ENCODE peak calls at places on chromosomes 3 and 15, in four cellular contexts. L is mesendoderm, F is IMR-90, X is H9. G is an unnamed sample.

GRCh38 chr3:156535162-156535627 is 19.7 kb downstream of the SSR3 start:
- DNase-seq in L (peak), F (peak), X (no peak), G (no peak)

GRCh38 chr3:182083112-182083511 is 371.4 kb downstream of the SOX2 start:
- DNase-seq in L (no peak), F (no peak), X (no peak), G (no peak)

GRCh38 chr15:39582286-39582976 is 1.6 kb downstream of the THBS1 start:
- DNase-seq in L (no peak), F (peak), X (no peak), G (no peak)

GRCh38 chr3:53493997-53494791 is at the start of gene CACNA1D:
- DNase-seq in L (peak), F (no peak), X (peak), G (peak)

GRCh38 chr15:70584838-70585706 is 178.3 kb downstream of the UACA start:
- DNase-seq in L (peak), F (peak), X (peak), G (peak)

GRCh38 chr3:110579841-110580550 is 491.6 kb upstream of the NECTIN3 start:
- DNase-seq in L (no peak), F (peak), X (no peak), G (no peak)

GRCh38 chr15:75921732-75922703 is 18.3 kb downstream of the FBXO22 start:
- DNase-seq in L (peak), F (peak), X (no peak), G (no peak)

GRCh38 chr15:101675796-101676582 is 23.8 kb upstream of the TM2D3 start:
- DNase-seq in L (peak), F (peak), X (peak), G (no peak)

GRCh38 chr3:38613426-38613825 is 36.1 kb downstream of the SCN5A start:
- DNase-seq in L (no peak), F (no peak), X (no peak), G (no peak)

GRCh38 chr15:81809543-81809942 is 236.3 kb downstream of the MEX3B start:
- DNase-seq in L (peak), F (peak), X (peak), G (no peak)

GRCh38 chr15:23857028-23857641 is 170.0 kb upstream of the NDN start:
- DNase-seq in L (peak), F (peak), X (peak), G (peak)

GRCh38 chr15:23855947-23856346 is 168.8 kb upstream of the NDN start:
- DNase-seq in L (no peak), F (no peak), X (no peak), G (no peak)

GRCh38 chr15:23855260-23855659 is 168.2 kb upstream of the NDN start:
- DNase-seq in L (no peak), F (no peak), X (no peak), G (no peak)

GRCh38 chr15:23854535-23855252 is 167.6 kb upstream of the NDN start:
- DNase-seq in L (peak), F (no peak), X (peak), G (no peak)

DNA sequence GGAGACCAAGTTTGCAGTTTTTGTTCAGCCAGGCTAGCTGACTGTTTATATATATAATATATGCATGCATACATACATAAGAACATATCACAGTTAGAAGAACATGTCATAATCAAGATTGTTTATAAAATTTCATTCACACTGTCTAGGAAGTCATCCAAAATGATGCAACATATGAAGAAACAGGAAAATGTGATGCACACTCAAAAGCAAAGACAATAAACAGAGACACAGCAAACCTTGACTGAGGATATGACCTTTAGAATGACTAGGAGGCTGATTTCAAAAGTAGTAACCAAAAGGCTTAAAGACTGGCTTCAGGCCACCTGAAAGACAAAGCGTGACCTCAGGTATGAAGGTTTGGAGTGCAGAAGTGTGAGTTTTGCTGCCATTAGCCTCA is 166.2 kb upstream of the NDN start:
- DNase-seq in L (no peak), F (peak), X (no peak), G (no peak)
- H4K5ac ChIP-seq in L (no peak), F (no peak), X (no peak), G (no peak)

GRCh38 chr3:128648402-128648801 is 2.2 kb downstream of the RPN1 start:
- DNase-seq in L (no peak), F (no peak), X (no peak), G (no peak)
- H4K5ac ChIP-seq in L (no peak), F (no peak), X (no peak), G (no peak)

GRCh38 chr3:13282986-13283876 is 136.9 kb downstream of the NUP210 start:
- DNase-seq in L (peak), F (no peak), X (peak), G (peak)

GRCh38 chr3:13281657-13282527 is 138.2 kb downstream of the NUP210 start:
- DNase-seq in L (peak), F (no peak), X (peak), G (no peak)

GRCh38 chr3:13283877-13284264 is 136.3 kb downstream of the NUP210 start:
- DNase-seq in L (no peak), F (no peak), X (no peak), G (no peak)

GRCh38 chr3:13280856-13281656 is 139.1 kb downstream of the NUP210 start:
- DNase-seq in L (peak), F (no peak), X (no peak), G (no peak)

DNA sequence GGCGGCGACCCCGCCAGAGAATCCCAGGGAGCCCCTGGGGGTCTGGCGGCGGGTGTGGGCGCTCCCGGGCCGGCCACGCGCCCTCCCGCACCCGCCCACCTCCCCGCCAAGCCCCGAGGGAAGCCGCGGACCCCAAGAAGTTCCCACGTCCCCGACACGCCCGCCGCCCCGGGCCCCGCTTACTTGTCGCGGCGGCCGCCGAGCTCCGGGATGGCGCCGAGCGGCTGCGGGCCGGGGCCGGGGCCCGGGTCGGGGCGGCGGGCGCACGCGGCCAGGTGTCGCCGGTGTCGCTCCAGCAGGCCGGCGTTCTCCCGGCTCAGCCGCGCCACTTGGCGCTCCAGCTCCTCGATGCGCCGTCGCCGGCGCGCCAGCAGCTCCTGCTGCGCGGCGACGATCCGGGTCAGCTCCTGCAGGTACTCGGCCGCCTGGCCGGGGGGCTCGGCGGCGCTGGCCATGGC is 137.6 kb downstream of the NUP210 start:
- DNase-seq in L (peak), F (no peak), X (no peak), G (no peak)
- H4K5ac ChIP-seq in L (no peak), F (no peak), X (no peak), G (no peak)

GRCh38 chr3:69182588-69183299 is 60.3 kb upstream of the LMOD3 start:
- DNase-seq in L (no peak), F (peak), X (no peak), G (no peak)

GRCh38 chr3:69181592-69182211 is 59.3 kb upstream of the LMOD3 start:
- DNase-seq in L (peak), F (peak), X (no peak), G (no peak)

GRCh38 chr3:69189487-69189886 is 67.1 kb upstream of the LMOD3 start:
- DNase-seq in L (peak), F (no peak), X (no peak), G (no peak)

GRCh38 chr3:69180869-69181591 is 58.6 kb upstream of the LMOD3 start:
- DNase-seq in L (no peak), F (no peak), X (no peak), G (no peak)

GRCh38 chr3:69186575-69187093 is 64.2 kb upstream of the LMOD3 start:
- DNase-seq in L (no peak), F (no peak), X (no peak), G (no peak)
- H4K5ac ChIP-seq in L (no peak), F (no peak), X (no peak), G (no peak)

GRCh38 chr15:98442901-98443300 is 205.4 kb upstream of the IGF1R start:
- DNase-seq in L (no peak), F (no peak), X (no peak), G (no peak)

GRCh38 chr15:98442379-98442833 is 205.9 kb upstream of the IGF1R start:
- DNase-seq in L (peak), F (peak), X (peak), G (peak)

GRCh38 chr15:98443483-98443882 is 204.9 kb upstream of the IGF1R start:
- DNase-seq in L (peak), F (no peak), X (no peak), G (no peak)

GRCh38 chr15:98444067-98444600 is 204.2 kb upstream of the IGF1R start:
- DNase-seq in L (no peak), F (no peak), X (no peak), G (no peak)

GRCh38 chr15:98446093-98446492 is 202.2 kb upstream of the IGF1R start:
- DNase-seq in L (no peak), F (no peak), X (no peak), G (no peak)
- H4K5ac ChIP-seq in L (no peak), F (no peak), X (no peak), G (no peak)

GRCh38 chr15:78810003-78810376 is 1.3 kb downstream of the ADAMTS7 start:
- DNase-seq in L (no peak), F (no peak), X (no peak), G (no peak)

GRCh38 chr15:78811124-78811824 is at the start of gene ADAMTS7:
- DNase-seq in L (peak), F (peak), X (peak), G (peak)

GRCh38 chr15:78811825-78812183 is 540 bp upstream of the ADAMTS7 start:
- DNase-seq in L (no peak), F (no peak), X (no peak), G (no peak)

GRCh38 chr15:78808550-78808949 is 2.7 kb downstream of the ADAMTS7 start:
- DNase-seq in L (peak), F (peak), X (peak), G (no peak)

DNA sequence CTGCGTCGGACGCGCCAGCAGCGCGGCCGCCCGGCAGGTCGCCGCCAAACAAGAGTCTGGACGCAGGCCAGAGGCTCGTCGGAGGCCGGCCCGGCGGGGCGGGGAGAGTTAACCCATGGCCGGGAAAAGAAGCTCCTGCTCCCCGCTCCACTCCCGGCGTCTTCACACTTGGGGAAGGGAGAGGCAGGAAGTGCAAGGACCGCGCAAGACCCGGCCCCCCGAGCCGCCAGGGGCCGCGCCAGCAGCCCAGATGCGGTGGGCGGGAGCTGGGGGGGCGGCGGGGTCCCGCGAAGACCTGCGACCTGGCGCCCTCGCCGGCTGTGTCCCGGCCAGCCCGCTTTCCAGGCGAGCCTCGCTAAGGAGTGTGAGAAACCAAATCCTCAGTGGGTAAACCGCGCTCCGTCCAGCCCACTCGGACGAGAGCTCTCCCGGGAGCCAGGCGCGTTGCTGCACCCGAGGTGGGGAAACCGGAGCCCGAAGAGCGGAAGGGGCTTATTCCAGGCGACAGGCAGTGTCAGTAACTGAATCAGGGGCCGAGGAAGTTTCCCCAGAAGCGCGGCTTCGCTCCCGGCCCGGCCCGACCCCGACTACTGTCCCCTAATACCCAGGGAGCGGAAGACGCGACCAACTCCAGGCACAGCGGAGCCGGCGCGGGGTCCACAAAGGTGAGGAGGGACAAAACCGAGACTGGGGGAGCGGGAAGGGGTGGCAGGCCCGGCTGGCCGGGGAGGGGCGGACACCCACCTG is 714 bp downstream of the ADAMTS7 start:
- DNase-seq in L (peak), F (peak), X (peak), G (no peak)
- H4K5ac ChIP-seq in L (no peak), F (no peak), X (no peak), G (no peak)

GRCh38 chr3:15778332-15778858 is 19.4 kb downstream of the ANKRD28 start:
- DNase-seq in L (peak), F (no peak), X (no peak), G (no peak)
- H4K5ac ChIP-seq in L (no peak), F (peak), X (no peak), G (no peak)